ENCODE peak calls at places on chromosomes 12 and 14, in six cellular contexts. F is stomach, C is uterus, I is HCT116, O is K562, X is A549. Z is an unnamed sample.

GRCh38 chr14:68297871-68298468 is 478.4 kb downstream of the RAD51B start:
- DNase-seq in F (no peak), C (no peak), I (no peak), O (no peak), X (no peak), Z (no peak)

GRCh38 chr14:94113908-94114588 is 3.5 kb downstream of the IFI27 start:
- DNase-seq in F (peak; percentile 17), C (no peak), I (no peak), O (no peak), X (no peak), Z (no peak)

GRCh38 chr12:118404876-118405521 is 28.6 kb downstream of the SUDS3 start:
- DNase-seq in F (peak; percentile 78), C (peak; percentile 42), I (peak; percentile 37), O (peak; percentile 70), X (peak; percentile 41), Z (peak; percentile 80)

GRCh38 chr14:36756221-36756620 is 94.6 kb downstream of the PAX9 start:
- DNase-seq in F (no peak), C (no peak), I (no peak), O (no peak), X (no peak), Z (no peak)

GRCh38 chr12:104303538-104304151 is at the start of gene EID3:
- DNase-seq in F (peak; percentile 91), C (peak; percentile 86), I (no peak), O (peak; percentile 44), X (peak; percentile 53), Z (no peak)

GRCh38 chr14:51298895-51299294 is 58.8 kb downstream of the TMX1 start:
- DNase-seq in F (no peak), C (no peak), I (no peak), O (no peak), X (no peak), Z (no peak)

GRCh38 chr14:52012635-52013034 is 23.3 kb downstream of the RTRAF start:
- DNase-seq in F (no peak), C (peak; percentile 64), I (no peak), O (no peak), X (no peak), Z (peak; percentile 51)

GRCh38 chr14:91129261-91129660 is 15.4 kb downstream of the DGLUCY start:
- DNase-seq in F (no peak), C (no peak), I (no peak), O (no peak), X (no peak), Z (no peak)

GRCh38 chr12:1875608-1876007 is 42.8 kb downstream of the CACNA2D4 start:
- DNase-seq in F (no peak), C (no peak), I (no peak), O (no peak), X (no peak), Z (no peak)

GRCh38 chr12:31833541-31833840 is 104.7 kb upstream of the AMN1 start:
- DNase-seq in F (no peak), C (no peak), I (no peak), O (no peak), X (no peak), Z (no peak)

GRCh38 chr14:31934767-31935266 is 142.3 kb upstream of the ARHGAP5 start:
- DNase-seq in F (no peak), C (no peak), I (peak; percentile 58), O (no peak), X (peak; percentile 45), Z (peak; percentile 40)

GRCh38 chr12:68245071-68246021 is 8.1 kb downstream of the IL22 start:
- DNase-seq in F (no peak), C (peak; percentile 58), I (no peak), O (no peak), X (no peak), Z (no peak)

GRCh38 chr12:51262758-51263177 is 7.4 kb downstream of the SMAGP start:
- DNase-seq in F (peak; percentile 78), C (peak; percentile 44), I (peak; percentile 84), O (no peak), X (peak; percentile 46), Z (peak; percentile 72)
- TF ChIP-seq CTCF in F (peak; percentile 11), C (no peak), I (peak; percentile 57), O (peak; percentile 50), X (peak; percentile 66), Z (peak; percentile 41)

DNA sequence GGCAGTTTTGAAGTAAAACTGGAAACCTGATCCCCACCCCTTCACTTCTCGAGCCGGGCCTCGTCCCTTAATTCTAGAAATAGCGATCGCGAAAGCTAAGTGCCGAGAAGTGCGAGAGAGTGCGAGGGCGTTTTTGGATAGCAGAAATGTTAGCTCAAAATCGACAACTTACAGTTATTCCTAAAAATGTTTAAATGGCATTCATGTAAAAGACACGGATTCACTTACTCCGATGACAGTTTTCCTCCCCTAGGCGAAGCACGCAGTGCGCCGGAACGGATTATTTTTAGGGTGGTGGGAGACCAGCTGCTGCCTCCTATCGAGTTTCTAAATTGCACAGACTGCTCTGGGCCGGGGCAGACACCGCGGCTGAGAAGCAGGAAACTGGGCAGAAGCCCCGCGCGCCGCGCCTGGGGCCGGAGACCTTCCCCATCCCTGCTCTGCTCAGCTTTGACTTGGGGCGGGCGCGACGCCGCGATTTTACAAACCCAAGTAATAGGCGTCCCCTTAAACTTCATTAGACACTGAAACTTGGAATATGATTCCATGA is at the start of gene ABCC9:
- DNase-seq in F (peak; percentile 28), C (peak; percentile 63), I (no peak), O (no peak), X (no peak), Z (no peak)
- TF ChIP-seq POLR2A in F (no peak), C (peak; percentile 45), I (no peak), O (no peak), X (no peak), Z (no peak)

GRCh38 chr14:72907886-72908285 is 14.0 kb upstream of the DPF3 start:
- DNase-seq in F (no peak), C (no peak), I (no peak), O (peak; percentile 59), X (no peak), Z (peak; percentile 70)
- H3K4me3 ChIP-seq in F (no peak overlapping the region), C (no peak overlapping the region), I (peak overlapping the region; percentile 9), O (peak overlapping the region; percentile 11), X (no peak overlapping the region), Z (no peak overlapping the region)

DNA sequence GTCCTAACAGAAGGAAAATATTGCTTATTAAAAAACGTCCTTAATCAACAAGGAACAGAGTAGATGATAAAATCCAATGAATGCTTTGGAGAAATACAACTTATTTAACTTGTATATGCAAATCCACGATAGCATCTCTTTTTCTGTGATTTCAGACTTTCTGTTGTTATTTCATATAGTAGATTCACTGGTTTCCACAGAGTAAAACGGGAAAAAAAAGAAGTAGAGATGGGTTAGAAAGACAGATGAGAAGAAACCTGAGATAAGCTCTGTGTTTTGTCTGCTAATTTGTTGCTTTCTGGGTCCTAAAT is 447.7 kb downstream of the RERGL start:
- DNase-seq in F (no peak), C (no peak), I (no peak), O (no peak), X (no peak), Z (no peak)
- TF ChIP-seq CTCF in F (no peak), C (no peak), I (no peak), O (no peak), X (no peak), Z (no peak)

DNA sequence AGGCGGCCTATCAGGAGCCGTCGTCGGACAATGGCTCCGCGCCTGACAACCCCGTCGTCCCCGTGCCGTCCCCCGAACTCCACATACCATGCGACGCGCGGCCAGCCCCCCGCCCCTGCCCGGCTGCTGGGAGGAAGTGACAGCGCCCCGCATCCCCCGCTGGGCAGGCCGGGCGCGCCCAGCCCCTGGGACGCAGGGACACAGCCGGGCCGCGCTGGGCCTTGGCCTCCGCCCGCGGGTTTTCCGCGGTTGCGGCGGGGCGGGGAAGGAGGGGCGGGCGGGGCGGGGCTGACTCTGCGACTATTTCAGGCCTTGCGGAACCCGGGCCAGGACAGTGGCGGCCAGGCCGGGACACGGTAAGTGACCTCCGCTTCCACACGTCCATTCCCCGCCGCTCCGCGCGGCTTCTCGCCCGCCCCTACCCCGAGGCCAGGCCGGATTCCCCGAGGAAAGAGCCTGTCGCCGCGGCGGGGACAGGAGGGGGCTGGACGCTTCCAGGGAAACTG is at the start of gene TNFAIP2:
- DNase-seq in F (no peak), C (peak; percentile 42), I (no peak), O (peak; percentile 77), X (no peak), Z (peak; percentile 82)
- TF ChIP-seq POLR2A in F (no peak), C (peak; percentile 56), I (no peak), O (peak; percentile 36), X (peak; percentile 99), Z (no peak)

DNA sequence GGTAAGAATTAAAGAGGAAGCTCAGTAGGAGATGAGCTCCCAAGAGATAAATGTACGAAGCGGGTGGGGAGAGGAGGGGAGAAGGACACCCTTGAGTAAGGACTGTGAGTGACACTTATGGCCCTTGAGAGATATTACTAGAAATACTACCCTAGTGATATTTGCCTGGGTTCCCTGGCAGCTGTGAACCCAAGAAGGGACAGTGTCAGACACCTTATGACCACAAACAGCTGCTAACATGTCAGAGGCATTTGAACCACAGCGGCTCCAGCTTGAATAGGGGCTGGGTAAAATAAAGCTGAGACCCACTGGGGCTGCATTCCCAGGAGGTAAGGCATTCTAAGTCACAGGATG is 19.6 kb upstream of the SLC6A12 start:
- DNase-seq in F (no peak), C (no peak), I (no peak), O (no peak), X (no peak), Z (no peak)
- H3K4me3 ChIP-seq in F (no peak overlapping the region), C (no peak overlapping the region), I (no peak overlapping the region), O (no peak overlapping the region), X (no peak overlapping the region), Z (no peak overlapping the region)

GRCh38 chr12:131114942-131115584 is 161.4 kb downstream of the ADGRD1 start:
- DNase-seq in F (no peak), C (no peak), I (no peak), O (no peak), X (no peak), Z (no peak)

GRCh38 chr12:131118366-131118765 is 164.7 kb downstream of the ADGRD1 start:
- DNase-seq in F (no peak), C (peak; percentile 2), I (no peak), O (no peak), X (no peak), Z (no peak)

GRCh38 chr12:131117438-131118245 is 163.9 kb downstream of the ADGRD1 start:
- DNase-seq in F (no peak), C (peak; percentile 3), I (no peak), O (no peak), X (no peak), Z (no peak)

GRCh38 chr12:131115766-131116165 is 162.1 kb downstream of the ADGRD1 start:
- DNase-seq in F (no peak), C (no peak), I (no peak), O (no peak), X (no peak), Z (no peak)

GRCh38 chr12:131116437-131117117 is 162.9 kb downstream of the ADGRD1 start:
- DNase-seq in F (no peak), C (peak; percentile 48), I (no peak), O (peak; percentile 20), X (peak; percentile 45), Z (peak; percentile 35)
- TF ChIP-seq CTCF in F (no peak), C (peak; percentile 19), I (peak; percentile 62), O (peak; percentile 44), X (peak; percentile 56), Z (peak; percentile 69)

Z was measured in NB4.